ENCODE peak calls at places on chromosome 1, in ten cellular contexts. B, D, O, U, Y, T, C, Z, A and R are unnamed samples.

GRCh38 chr1:56081151-56081550 is 498.2 kb downstream of the PLPP3 start:
- DNase-seq in C (no peak), Z (no peak), T (no peak), D (no peak), B (no peak), Y (no peak), A (no peak), U (no peak), O (no peak), R (no peak)

GRCh38 chr1:1085911-1086841 is 12.1 kb upstream of the RNF223 start:
- DNase-seq in T (no peak), O (no peak), D (no peak), Y (peak), U (no peak), A (no peak), Z (no peak), B (no peak), C (no peak), R (no peak)

GRCh38 chr1:215911406-215911968 is 344.4 kb downstream of the KCTD3 start:
- DNase-seq in U (no peak), Y (no peak), T (no peak), A (no peak), Z (no peak), D (no peak), C (peak), B (no peak), O (no peak), R (no peak)

GRCh38 chr1:56029329-56030003 is 549.9 kb downstream of the PLPP3 start:
- DNase-seq in A (no peak), Y (no peak), B (no peak), Z (no peak), T (no peak), O (peak), U (no peak), D (no peak), C (no peak), R (no peak)

GRCh38 chr1:110477041-110477440 is 26.1 kb downstream of the PROK1 start:
- DNase-seq in U (peak), Z (no peak), A (no peak), O (no peak), D (no peak), Y (no peak), T (no peak), B (no peak), C (peak), R (no peak)

GRCh38 chr1:76944942-76945341 is 77.7 kb downstream of the ST6GALNAC5 start:
- DNase-seq in C (peak), O (no peak), Y (no peak), T (no peak), D (no peak), Z (no peak), A (no peak), B (no peak), U (peak), R (no peak)

GRCh38 chr1:165630629-165631402 is at the start of gene MGST3:
- DNase-seq in O (peak), B (peak), A (peak), U (peak), C (peak), D (peak), Y (peak), T (peak), Z (peak), R (peak)

GRCh38 chr1:176994926-176995596 is 169.5 kb downstream of the ASTN1 start:
- DNase-seq in T (no peak), D (no peak), A (no peak), B (no peak), C (peak), Y (no peak), U (no peak), Z (no peak), O (no peak), R (no peak)

GRCh38 chr1:76330993-76331603 is 256.6 kb downstream of the ST6GALNAC3 start:
- DNase-seq in O (peak), T (no peak), U (peak), B (no peak), Z (peak), A (peak), C (peak), D (no peak), Y (peak), R (peak)

GRCh38 chr1:32753532-32754281 is 51.1 kb upstream of the SYNC start:
- DNase-seq in Y (peak), Z (peak), U (no peak), D (no peak), A (peak), B (peak), T (peak), O (peak), C (peak), R (peak)

GRCh38 chr1:72009756-72010441 is 272.4 kb downstream of the NEGR1 start:
- DNase-seq in B (no peak), C (no peak), Z (no peak), Y (no peak), A (no peak), T (no peak), D (no peak), O (no peak), U (no peak), R (no peak)

GRCh38 chr1:2460996-2461751 is 14.9 kb upstream of the PLCH2 start:
- DNase-seq in Y (no peak), B (peak), D (no peak), U (no peak), C (no peak), O (no peak), T (no peak), A (no peak), Z (no peak), R (no peak)

GRCh38 chr1:214441119-214441518 is 110.3 kb downstream of the PTPN14 start:
- DNase-seq in B (no peak), C (peak), T (no peak), Y (peak), D (no peak), O (no peak), A (no peak), Z (no peak), U (no peak), R (no peak)

GRCh38 chr1:167599839-167600581 is 30.0 kb upstream of the RCSD1 start:
- DNase-seq in Z (peak), T (peak), D (no peak), C (peak), U (peak), Y (peak), O (no peak), A (peak), B (peak), R (no peak)

GRCh38 chr1:240967070-240967724 is 355.2 kb upstream of the GREM2 start:
- DNase-seq in A (no peak), C (no peak), U (no peak), Y (no peak), D (no peak), Z (no peak), T (no peak), B (no peak), O (no peak), R (no peak)

GRCh38 chr1:112544011-112544688 is 35.4 kb downstream of the WNT2B start:
- DNase-seq in Y (no peak), D (no peak), A (no peak), B (no peak), C (peak), O (no peak), U (peak), T (no peak), Z (no peak), R (no peak)

GRCh38 chr1:93340090-93340489 is 5.6 kb upstream of the DR1 start:
- DNase-seq in Y (no peak), Z (no peak), U (no peak), O (no peak), T (no peak), C (no peak), D (no peak), A (no peak), B (no peak), R (no peak)

GRCh38 chr1:154961207-154961496 is 430 bp downstream of the PYGO2 start:
- DNase-seq in T (no peak), O (no peak), Z (peak), U (no peak), A (no peak), Y (peak), D (no peak), C (no peak), B (no peak), R (no peak)